ENCODE peak calls at places on chromosome 6, in six cellular contexts. W is cardiac fibroblast, A is right cardiac atrium, T is left ventricle myocardium inferior, H is body of pancreas, D is NCI-H1436 treated with DMSO at 0.1 percent for 48 hours. C is an unnamed sample.

GRCh38 chr6:39281312-39281980 is 32.8 kb downstream of the KCNK17 start:
- DNase-seq in W (no peak), A (no peak), T (no peak), H (no peak), D (no peak), C (no peak)

GRCh38 chr6:169959129-169960002 is 207.9 kb downstream of the ERMARD start:
- DNase-seq in W (no peak), A (no peak), T (no peak), H (peak; percentile 48), D (peak; percentile 63), C (no peak)

GRCh38 chr6:130843575-130844320 is 16.5 kb downstream of the SMLR1 start:
- DNase-seq in W (peak; percentile 55), A (no peak), T (no peak), H (no peak), D (no peak), C (peak; percentile 13)

GRCh38 chr6:5457036-5457435 is 195.7 kb downstream of the FARS2 start:
- DNase-seq in W (peak; percentile 25), A (peak; percentile 40), T (no peak), H (peak; percentile 18), D (no peak), C (no peak)

GRCh38 chr6:24431045-24431451 is 28.3 kb downstream of the MRS2 start:
- DNase-seq in W (peak; percentile 73), A (no peak), T (no peak), H (no peak), D (no peak), C (peak; percentile 11)

GRCh38 chr6:160973311-160973710 is 18.3 kb upstream of the MAP3K4 start:
- DNase-seq in W (peak; percentile 32), A (peak; percentile 64), T (peak; percentile 60), H (no peak), D (no peak), C (no peak)

GRCh38 chr6:3383525-3383924 is 73.3 kb downstream of the SLC22A23 start:
- DNase-seq in W (peak; percentile 76), A (no peak), T (no peak), H (peak; percentile 55), D (no peak), C (no peak)

GRCh38 chr6:95216560-95216959 is 360.8 kb upstream of the MANEA start:
- DNase-seq in W (no peak), A (no peak), T (no peak), H (no peak), D (no peak), C (no peak)

GRCh38 chr6:15132854-15133670 is 112.8 kb upstream of the JARID2 start:
- DNase-seq in W (peak; percentile 85), A (no peak), T (no peak), H (no peak), D (no peak), C (no peak)

GRCh38 chr6:31125586-31126363 is 5.5 kb upstream of the CDSN start:
- DNase-seq in W (peak; percentile 92), A (no peak), T (peak; percentile 36), H (no peak), D (no peak), C (no peak)

GRCh38 chr6:1079525-1079924 is 232.4 kb upstream of the FOXQ1 start:
- DNase-seq in W (no peak), A (no peak), T (no peak), H (no peak), D (no peak), C (no peak)

GRCh38 chr6:83439201-83439600 is 8.3 kb upstream of the ME1 start:
- DNase-seq in W (no peak), A (no peak), T (no peak), H (no peak), D (no peak), C (no peak)

GRCh38 chr6:85255661-85256060 is 194.2 kb upstream of the NT5E start:
- DNase-seq in W (no peak), A (no peak), T (no peak), H (no peak), D (no peak), C (no peak)

GRCh38 chr6:110317189-110317588 is 41.0 kb downstream of the METTL24 start:
- DNase-seq in W (no peak), A (no peak), T (no peak), H (no peak), D (no peak), C (no peak)

GRCh38 chr6:24689964-24690363 is 23.1 kb downstream of the ACOT13 start:
- DNase-seq in W (peak; percentile 76), A (no peak), T (no peak), H (no peak), D (no peak), C (no peak)

GRCh38 chr6:112372213-112372806 is 25.2 kb downstream of the RFPL4B start:
- DNase-seq in W (peak; percentile 53), A (no peak), T (no peak), H (no peak), D (no peak), C (no peak)

GRCh38 chr6:154751020-154751800 is 18.0 kb downstream of the SCAF8 start:
- DNase-seq in W (no peak), A (no peak), T (no peak), H (no peak), D (no peak), C (no peak)

GRCh38 chr6:32176476-32177181 is 745 bp upstream of the AGPAT1 start:
- DNase-seq in W (peak; percentile 68), A (no peak), T (no peak), H (no peak), D (no peak), C (no peak)

GRCh38 chr6:142300758-142301251 is 1.0 kb upstream of the ADGRG6 start:
- DNase-seq in W (peak; percentile 82), A (peak; percentile 54), T (no peak), H (peak; percentile 20), D (no peak), C (no peak)

GRCh38 chr6:136753624-136754023 is 38.7 kb downstream of the MAP3K5 start:
- DNase-seq in W (no peak), A (no peak), T (no peak), H (no peak), D (no peak), C (no peak)

GRCh38 chr6:20417819-20418218 is 16.1 kb downstream of the E2F3 start:
- DNase-seq in W (no peak), A (no peak), T (no peak), H (no peak), D (no peak), C (no peak)

GRCh38 chr6:52595000-52595795 is 18.3 kb upstream of the TRAM2 start:
- DNase-seq in W (peak; percentile 97), A (peak; percentile 55), T (peak; percentile 34), H (no peak), D (no peak), C (no peak)

GRCh38 chr6:4802312-4802935 is 26.2 kb downstream of the CDYL start:
- DNase-seq in W (no peak), A (no peak), T (no peak), H (no peak), D (no peak), C (no peak)

GRCh38 chr6:71406871-71407860 is 118.6 kb downstream of the OGFRL1 start:
- DNase-seq in W (no peak), A (no peak), T (no peak), H (no peak), D (no peak), C (no peak)

GRCh38 chr6:53361549-53362031 is 12.8 kb upstream of the ELOVL5 start:
- DNase-seq in W (peak; percentile 65), A (no peak), T (no peak), H (peak; percentile 44), D (no peak), C (no peak)

GRCh38 chr6:96942676-96943075 is 18.1 kb downstream of the KLHL32 start:
- DNase-seq in W (no peak), A (no peak), T (no peak), H (no peak), D (no peak), C (no peak)

GRCh38 chr6:100176321-100176950 is 182.4 kb upstream of the MCHR2 start:
- DNase-seq in W (peak; percentile 76), A (peak; percentile 21), T (no peak), H (no peak), D (no peak), C (no peak)

GRCh38 chr6:72547020-72547419 is 74.8 kb upstream of the KCNQ5 start:
- DNase-seq in W (no peak), A (no peak), T (no peak), H (no peak), D (no peak), C (no peak)

C was measured in NT2/D1.